ENCODE peak calls at places on chromosomes 1 and 21, in six cellular contexts. P is heart left ventricle, U is AG04450, C is SK-N-SH, S is suprapubic skin, L is dorsolateral prefrontal cortex. R is an unnamed sample.

GRCh38 chr1:43549921-43550597 is 19.4 kb downstream of the PTPRF start:
- DNase-seq in C (no peak), U (no peak), P (no peak), L (no peak), S (peak), R (peak)

GRCh38 chr21:33846141-33846540 is 69.5 kb downstream of the ATP5PO start:
- DNase-seq in U (no peak), P (no peak), S (no peak), C (no peak), L (no peak), R (no peak)

GRCh38 chr21:29194847-29195246 is 64.4 kb downstream of the MAP3K7CL start:
- DNase-seq in U (no peak), S (no peak), C (no peak), P (no peak), L (no peak), R (no peak)

GRCh38 chr21:43312011-43312410 is 114.9 kb downstream of the SIK1 start:
- DNase-seq in S (no peak), U (no peak), P (no peak), C (no peak), L (no peak), R (no peak)

GRCh38 chr1:246365708-246366107 is 141.4 kb downstream of the SMYD3 start:
- DNase-seq in S (no peak), P (no peak), L (no peak), U (no peak), C (no peak), R (no peak)

GRCh38 chr21:20377250-20377649 is 621.0 kb upstream of the NCAM2 start:
- DNase-seq in C (no peak), S (no peak), L (no peak), P (no peak), U (no peak), R (no peak)

GRCh38 chr1:181115367-181115684 is 26.8 kb downstream of the IER5 start:
- DNase-seq in C (no peak), L (no peak), S (no peak), U (no peak), P (no peak), R (no peak)

GRCh38 chr1:55280731-55281130 is 65.6 kb upstream of the USP24 start:
- DNase-seq in L (no peak), P (no peak), C (no peak), U (no peak), S (no peak), R (no peak)

GRCh38 chr21:46424062-46424591 is 34.6 kb upstream of the DIP2A start:
- DNase-seq in C (no peak), U (no peak), P (no peak), S (peak), L (no peak), R (no peak)

GRCh38 chr21:26057488-26058170 is 112.9 kb downstream of the APP start:
- DNase-seq in C (no peak), S (no peak), P (no peak), L (no peak), U (no peak), R (no peak)

GRCh38 chr1:214569357-214570004 is 18.1 kb upstream of the PTPN14 start:
- DNase-seq in L (no peak), P (no peak), U (no peak), C (no peak), S (no peak), R (no peak)

GRCh38 chr21:15444118-15444960 is 285.4 kb upstream of the USP25 start:
- DNase-seq in P (no peak), L (no peak), S (no peak), U (no peak), C (no peak), R (no peak)

GRCh38 chr21:15442743-15443142 is 287.0 kb upstream of the USP25 start:
- DNase-seq in P (no peak), C (no peak), S (no peak), U (no peak), L (no peak), R (no peak)

GRCh38 chr21:15446193-15446592 is 283.6 kb upstream of the USP25 start:
- DNase-seq in U (no peak), L (no peak), C (no peak), S (no peak), P (no peak), R (no peak)

GRCh38 chr21:15443740-15444117 is 286.1 kb upstream of the USP25 start:
- DNase-seq in L (no peak), P (no peak), C (no peak), U (no peak), S (no peak), R (no peak)

GRCh38 chr21:15445327-15445726 is 284.5 kb upstream of the USP25 start:
- DNase-seq in C (no peak), S (no peak), P (no peak), L (no peak), U (no peak), R (no peak)
- TF ChIP-seq CTCF in C (no peak), S (no peak), P (no peak), L (no peak), U (no peak), R (no peak)

GRCh38 chr1:94544706-94545490 is 3.3 kb upstream of the F3 start:
- DNase-seq in S (no peak), L (no peak), C (no peak), U (no peak), P (no peak), R (no peak)
- TF ChIP-seq CTCF in S (no peak), L (no peak), C (no peak), U (peak), P (no peak), R (no peak)

GRCh38 chr1:87451229-87451900 is 122.7 kb downstream of the LMO4 start:
- DNase-seq in C (no peak), L (no peak), U (peak), S (no peak), P (no peak), R (no peak)

GRCh38 chr1:87452648-87453047 is 124.0 kb downstream of the LMO4 start:
- DNase-seq in U (no peak), P (no peak), L (no peak), C (no peak), S (no peak), R (no peak)

GRCh38 chr1:87450136-87450535 is 121.5 kb downstream of the LMO4 start:
- DNase-seq in C (no peak), P (no peak), S (no peak), U (no peak), L (no peak), R (peak)

GRCh38 chr1:87449348-87449963 is 120.8 kb downstream of the LMO4 start:
- DNase-seq in P (peak), C (no peak), L (no peak), S (no peak), U (no peak), R (peak)

GRCh38 chr1:87450615-87451209 is 122.0 kb downstream of the LMO4 start:
- DNase-seq in P (no peak), U (no peak), C (no peak), L (no peak), S (no peak), R (peak)
- TF ChIP-seq CTCF in P (no peak), U (no peak), C (no peak), L (no peak), S (no peak), R (peak)

GRCh38 chr1:38992450-38993111 is 1.5 kb downstream of the AKIRIN1 start:
- DNase-seq in U (no peak), P (no peak), S (no peak), C (no peak), L (no peak), R (no peak)

GRCh38 chr1:38991638-38992449 is 768 bp downstream of the AKIRIN1 start:
- DNase-seq in L (peak), C (peak), U (no peak), S (peak), P (peak), R (peak)

GRCh38 chr1:38990401-38990745 is 703 bp upstream of the AKIRIN1 start:
- DNase-seq in L (no peak), U (no peak), P (no peak), S (no peak), C (no peak), R (no peak)

GRCh38 chr1:38989979-38990378 is 1.1 kb upstream of the AKIRIN1 start:
- DNase-seq in L (no peak), C (no peak), S (no peak), P (no peak), U (no peak), R (no peak)

GRCh38 chr1:38990746-38991637 is at the start of gene AKIRIN1:
- DNase-seq in U (peak), P (peak), L (peak), C (peak), S (peak), R (peak)
- TF ChIP-seq CTCF in U (no peak), P (no peak), L (peak), C (no peak), S (no peak), R (no peak)

GRCh38 chr1:174692313-174692712 is 244.5 kb downstream of the GPR52 start:
- DNase-seq in P (no peak), U (peak), L (no peak), C (no peak), S (no peak), R (no peak)
- TF ChIP-seq CTCF in P (no peak), U (peak), L (no peak), C (peak), S (no peak), R (no peak)